ENCODE peak calls at places on chromosomes 7 and 10, in nine cellular contexts. One of them, this sample, is unnamed.
A peak's percentile ranks its signal among the peaks of the same experiment; 100 is the strongest.

GRCh38 chr10:70950062-70950461 is 61.7 kb upstream of the PCBD1 start:
- DNase-seq in PC-9: no peak
- DNase-seq in epithelial cell of prostate: no peak
- DNase-seq in prostate gland: no peak
- DNase-seq in right lobe of liver: peak; percentile 14
- DNase-seq in left lung: no peak
- DNase-seq in HCT116: no peak
- DNase-seq in A549: no peak
- DNase-seq in hepatocyte: no peak
- DNase-seq in this sample: no peak

GRCh38 chr7:55280031-55280454 is 85.1 kb upstream of the LANCL2 start:
- DNase-seq in PC-9: peak; percentile 72
- DNase-seq in epithelial cell of prostate: no peak
- DNase-seq in prostate gland: peak; percentile 55
- DNase-seq in right lobe of liver: no peak
- DNase-seq in left lung: no peak
- DNase-seq in HCT116: peak; percentile 59
- DNase-seq in A549: peak; percentile 67
- DNase-seq in hepatocyte: peak; percentile 82
- DNase-seq in this sample: no peak

GRCh38 chr10:71694567-71694968 is 25.0 kb downstream of the C10orf105 start:
- DNase-seq in PC-9: no peak
- DNase-seq in epithelial cell of prostate: no peak
- DNase-seq in prostate gland: no peak
- DNase-seq in right lobe of liver: peak; percentile 73
- DNase-seq in left lung: peak; percentile 79
- DNase-seq in HCT116: no peak
- DNase-seq in A549: no peak
- DNase-seq in hepatocyte: no peak
- DNase-seq in this sample: no peak

GRCh38 chr7:94335586-94335985 is 59.1 kb upstream of the COL1A2 start:
- DNase-seq in PC-9: no peak
- DNase-seq in epithelial cell of prostate: peak; percentile 58
- DNase-seq in prostate gland: no peak
- DNase-seq in right lobe of liver: no peak
- DNase-seq in left lung: no peak
- DNase-seq in HCT116: no peak
- DNase-seq in A549: no peak
- DNase-seq in hepatocyte: no peak
- DNase-seq in this sample: no peak

GRCh38 chr10:75487087-75487784 is 55.8 kb downstream of the LRMDA start:
- DNase-seq in PC-9: no peak
- DNase-seq in epithelial cell of prostate: no peak
- DNase-seq in prostate gland: no peak
- DNase-seq in right lobe of liver: no peak
- DNase-seq in left lung: peak; percentile 41
- DNase-seq in HCT116: no peak
- DNase-seq in A549: no peak
- DNase-seq in hepatocyte: no peak
- DNase-seq in this sample: no peak

GRCh38 chr10:133241501-133242205 is 4.0 kb downstream of the VENTX start:
- DNase-seq in PC-9: no peak
- DNase-seq in epithelial cell of prostate: no peak
- DNase-seq in prostate gland: no peak
- DNase-seq in right lobe of liver: no peak
- DNase-seq in left lung: no peak
- DNase-seq in HCT116: no peak
- DNase-seq in A549: no peak
- DNase-seq in hepatocyte: no peak
- DNase-seq in this sample: no peak

GRCh38 chr7:71574153-71574894 is 442.4 kb downstream of the GALNT17 start:
- DNase-seq in PC-9: no peak
- DNase-seq in epithelial cell of prostate: no peak
- DNase-seq in prostate gland: no peak
- DNase-seq in right lobe of liver: no peak
- DNase-seq in left lung: no peak
- DNase-seq in HCT116: no peak
- DNase-seq in A549: no peak
- DNase-seq in hepatocyte: no peak
- DNase-seq in this sample: no peak

GRCh38 chr7:2894118-2894940 is 50.2 kb upstream of the GNA12 start:
- DNase-seq in PC-9: no peak
- DNase-seq in epithelial cell of prostate: no peak
- DNase-seq in prostate gland: no peak
- DNase-seq in right lobe of liver: no peak
- DNase-seq in left lung: no peak
- DNase-seq in HCT116: no peak
- DNase-seq in A549: no peak
- DNase-seq in hepatocyte: no peak
- DNase-seq in this sample: no peak

GRCh38 chr7:29875741-29876140 is 69.4 kb downstream of the WIPF3 start:
- DNase-seq in PC-9: no peak
- DNase-seq in epithelial cell of prostate: no peak
- DNase-seq in prostate gland: no peak
- DNase-seq in right lobe of liver: no peak
- DNase-seq in left lung: no peak
- DNase-seq in HCT116: no peak
- DNase-seq in A549: no peak
- DNase-seq in hepatocyte: no peak
- DNase-seq in this sample: no peak

GRCh38 chr7:129258649-129259389 is 34.0 kb downstream of the AHCYL2 start:
- DNase-seq in PC-9: no peak
- DNase-seq in epithelial cell of prostate: no peak
- DNase-seq in prostate gland: no peak
- DNase-seq in right lobe of liver: no peak
- DNase-seq in left lung: no peak
- DNase-seq in HCT116: no peak
- DNase-seq in A549: no peak
- DNase-seq in hepatocyte: no peak
- DNase-seq in this sample: no peak

GRCh38 chr7:91892821-91893340 is 12.4 kb upstream of the MTERF1 start:
- DNase-seq in PC-9: peak; percentile 10
- DNase-seq in epithelial cell of prostate: peak; percentile 8
- DNase-seq in prostate gland: no peak
- DNase-seq in right lobe of liver: no peak
- DNase-seq in left lung: no peak
- DNase-seq in HCT116: peak; percentile 21
- DNase-seq in A549: no peak
- DNase-seq in hepatocyte: peak; percentile 11
- DNase-seq in this sample: no peak

GRCh38 chr7:157362729-157363128 is 25.9 kb downstream of the DNAJB6 start:
- DNase-seq in PC-9: no peak
- DNase-seq in epithelial cell of prostate: no peak
- DNase-seq in prostate gland: no peak
- DNase-seq in right lobe of liver: no peak
- DNase-seq in left lung: no peak
- DNase-seq in HCT116: no peak
- DNase-seq in A549: no peak
- DNase-seq in hepatocyte: no peak
- DNase-seq in this sample: no peak

GRCh38 chr10:28181478-28182096 is 121.3 kb downstream of the MPP7 start:
- DNase-seq in PC-9: no peak
- DNase-seq in epithelial cell of prostate: no peak
- DNase-seq in prostate gland: no peak
- DNase-seq in right lobe of liver: no peak
- DNase-seq in left lung: no peak
- DNase-seq in HCT116: no peak
- DNase-seq in A549: no peak
- DNase-seq in hepatocyte: no peak
- DNase-seq in this sample: no peak

GRCh38 chr10:48572414-48572813 is 32.5 kb downstream of the ARHGAP22 start:
- DNase-seq in PC-9: no peak
- DNase-seq in epithelial cell of prostate: no peak
- DNase-seq in prostate gland: no peak
- DNase-seq in right lobe of liver: no peak
- DNase-seq in left lung: no peak
- DNase-seq in HCT116: no peak
- DNase-seq in A549: no peak
- DNase-seq in hepatocyte: no peak
- DNase-seq in this sample: no peak

GRCh38 chr7:94481246-94481645 is 28.4 kb upstream of the CASD1 start:
- DNase-seq in PC-9: no peak
- DNase-seq in epithelial cell of prostate: no peak
- DNase-seq in prostate gland: no peak
- DNase-seq in right lobe of liver: no peak
- DNase-seq in left lung: no peak
- DNase-seq in HCT116: no peak
- DNase-seq in A549: no peak
- DNase-seq in hepatocyte: no peak
- DNase-seq in this sample: no peak

GRCh38 chr10:15625261-15625660 is 94.5 kb downstream of the ITGA8 start:
- DNase-seq in PC-9: no peak
- DNase-seq in epithelial cell of prostate: no peak
- DNase-seq in prostate gland: no peak
- DNase-seq in right lobe of liver: no peak
- DNase-seq in left lung: no peak
- DNase-seq in HCT116: no peak
- DNase-seq in A549: no peak
- DNase-seq in hepatocyte: no peak
- DNase-seq in this sample: no peak

GRCh38 chr7:16670021-16670420 is 24.0 kb downstream of the BZW2 start:
- DNase-seq in PC-9: no peak
- DNase-seq in epithelial cell of prostate: no peak
- DNase-seq in prostate gland: no peak
- DNase-seq in right lobe of liver: no peak
- DNase-seq in left lung: no peak
- DNase-seq in HCT116: no peak
- DNase-seq in A549: no peak
- DNase-seq in hepatocyte: no peak
- DNase-seq in this sample: no peak

DNA sequence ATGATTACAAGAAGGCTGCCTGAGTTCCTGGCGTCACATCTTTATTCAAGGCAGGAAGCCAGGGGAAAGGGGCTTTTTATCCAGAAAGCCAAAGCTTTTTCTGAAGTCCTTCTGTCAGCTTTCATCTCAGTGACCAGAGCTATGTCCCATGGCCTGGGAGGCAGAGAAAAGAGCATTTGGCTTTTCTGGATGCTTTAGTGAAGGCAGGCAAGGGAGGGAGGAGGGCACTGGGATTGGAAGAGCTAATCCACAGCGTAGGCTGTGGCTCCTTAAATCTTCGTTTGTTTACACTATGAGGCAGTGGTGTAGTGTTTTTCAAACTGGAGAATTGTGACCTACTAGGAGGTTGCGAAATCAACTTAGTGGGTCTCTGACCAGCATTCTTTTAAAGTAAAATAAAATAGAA is 14.3 kb downstream of the CRYGN start:
- DNase-seq in PC-9: no peak
- DNase-seq in epithelial cell of prostate: no peak
- DNase-seq in prostate gland: no peak
- DNase-seq in right lobe of liver: no peak
- DNase-seq in left lung: peak; percentile 32
- DNase-seq in HCT116: no peak
- DNase-seq in A549: no peak
- DNase-seq in hepatocyte: peak; percentile 34
- DNase-seq in this sample: no peak
- H3K27ac ChIP-seq in PC-9: no peak overlapping the region
- H3K27ac ChIP-seq in epithelial cell of prostate: no peak overlapping the region
- H3K27ac ChIP-seq in prostate gland: peak overlapping the region; percentile 3
- H3K27ac ChIP-seq in right lobe of liver: no peak overlapping the region
- H3K27ac ChIP-seq in left lung: no peak overlapping the region
- H3K27ac ChIP-seq in HCT116: peak overlapping the region; percentile 87
- H3K27ac ChIP-seq in A549: peak overlapping the region; percentile 81
- H3K27ac ChIP-seq in hepatocyte: peak overlapping the region; percentile 71
- H3K27ac ChIP-seq in this sample: no peak overlapping the region

DNA sequence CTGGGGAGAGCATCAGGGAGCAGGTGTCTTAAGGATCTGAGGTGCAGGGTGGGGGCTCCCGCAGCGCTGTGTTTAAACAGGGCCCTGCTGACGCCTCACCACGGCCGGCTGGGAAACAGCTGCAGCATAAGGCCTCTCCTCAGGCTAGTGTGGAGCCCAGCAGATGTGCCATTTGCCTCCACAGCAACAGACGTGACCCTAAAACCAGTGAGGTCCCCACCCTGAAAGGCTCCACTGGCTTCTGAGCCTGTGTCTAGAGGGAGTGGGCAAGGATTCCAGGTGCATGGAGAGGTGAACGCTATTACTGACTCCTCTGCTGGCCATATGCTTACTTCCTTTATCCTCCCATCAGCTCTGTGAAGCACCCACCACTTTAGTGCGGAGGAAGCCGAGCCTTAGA is 47.8 kb downstream of the SYPL1 start:
- DNase-seq in PC-9: no peak
- DNase-seq in epithelial cell of prostate: no peak
- DNase-seq in prostate gland: no peak
- DNase-seq in right lobe of liver: no peak
- DNase-seq in left lung: no peak
- DNase-seq in HCT116: no peak
- DNase-seq in A549: no peak
- DNase-seq in hepatocyte: no peak
- DNase-seq in this sample: no peak
- H3K27ac ChIP-seq in PC-9: peak overlapping the region; percentile 98
- H3K27ac ChIP-seq in epithelial cell of prostate: peak overlapping the region; percentile 92
- H3K27ac ChIP-seq in prostate gland: peak overlapping the region; percentile 61
- H3K27ac ChIP-seq in right lobe of liver: peak overlapping the region; percentile 93
- H3K27ac ChIP-seq in left lung: peak overlapping the region; percentile 48
- H3K27ac ChIP-seq in HCT116: peak overlapping the region; percentile 55
- H3K27ac ChIP-seq in A549: peak overlapping the region; percentile 79
- H3K27ac ChIP-seq in hepatocyte: peak overlapping the region; percentile 43
- H3K27ac ChIP-seq in this sample: peak overlapping the region; percentile 95

DNA sequence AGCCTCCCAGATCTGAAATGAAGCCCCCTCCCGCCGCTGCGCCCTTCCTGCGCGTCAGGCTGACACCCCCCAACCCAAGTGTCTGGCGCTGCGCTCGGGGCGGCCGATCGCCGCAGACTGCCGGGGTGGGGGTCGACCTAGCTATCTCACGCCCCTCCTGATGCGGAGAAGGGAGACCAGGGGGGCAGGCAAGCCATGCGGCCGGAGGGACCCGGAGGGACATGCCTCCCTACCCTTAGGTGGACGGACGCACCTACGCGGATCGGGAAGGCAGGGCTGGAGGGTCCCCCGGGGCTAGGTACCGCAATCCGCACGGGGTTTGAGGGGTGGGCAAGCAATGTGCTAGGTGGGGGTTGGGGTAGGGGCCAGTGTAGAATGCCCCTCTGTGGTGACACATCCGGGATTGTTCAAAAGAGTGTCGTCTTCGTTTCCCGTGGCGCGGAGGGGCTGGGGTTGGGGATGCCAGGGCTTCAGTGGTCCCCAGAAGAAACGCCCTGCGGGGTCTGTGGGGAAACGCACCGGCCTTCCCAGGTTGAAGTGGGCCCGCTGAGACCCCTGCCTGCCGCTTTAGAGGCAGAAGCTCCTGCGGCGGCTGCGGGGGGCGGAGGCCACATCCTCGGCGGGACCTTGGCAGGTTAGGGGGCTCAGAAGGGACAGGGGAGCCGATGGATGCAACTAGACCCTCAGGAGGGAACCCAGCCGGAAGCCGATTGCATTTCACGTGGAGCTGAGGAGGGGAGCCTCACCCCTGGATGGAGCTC is 913 bp downstream of the ADCYAP1R1 start:
- DNase-seq in PC-9: no peak
- DNase-seq in epithelial cell of prostate: no peak
- DNase-seq in prostate gland: no peak
- DNase-seq in right lobe of liver: no peak
- DNase-seq in left lung: no peak
- DNase-seq in HCT116: no peak
- DNase-seq in A549: no peak
- DNase-seq in hepatocyte: no peak
- DNase-seq in this sample: no peak
- H3K27ac ChIP-seq in PC-9: no peak overlapping the region
- H3K27ac ChIP-seq in epithelial cell of prostate: no peak overlapping the region
- H3K27ac ChIP-seq in prostate gland: no peak overlapping the region
- H3K27ac ChIP-seq in right lobe of liver: no peak overlapping the region
- H3K27ac ChIP-seq in left lung: no peak overlapping the region
- H3K27ac ChIP-seq in HCT116: no peak overlapping the region
- H3K27ac ChIP-seq in A549: no peak overlapping the region
- H3K27ac ChIP-seq in hepatocyte: no peak overlapping the region
- H3K27ac ChIP-seq in this sample: no peak overlapping the region

GRCh38 chr10:91385686-91386085 is 24.5 kb upstream of the HECTD2 start:
- DNase-seq in PC-9: no peak
- DNase-seq in epithelial cell of prostate: no peak
- DNase-seq in prostate gland: no peak
- DNase-seq in right lobe of liver: no peak
- DNase-seq in left lung: no peak
- DNase-seq in HCT116: no peak
- DNase-seq in A549: no peak
- DNase-seq in hepatocyte: no peak
- DNase-seq in this sample: no peak
- H3K27ac ChIP-seq in PC-9: no peak overlapping the region
- H3K27ac ChIP-seq in epithelial cell of prostate: no peak overlapping the region
- H3K27ac ChIP-seq in prostate gland: no peak overlapping the region
- H3K27ac ChIP-seq in right lobe of liver: no peak overlapping the region
- H3K27ac ChIP-seq in left lung: no peak overlapping the region
- H3K27ac ChIP-seq in HCT116: no peak overlapping the region
- H3K27ac ChIP-seq in A549: no peak overlapping the region
- H3K27ac ChIP-seq in hepatocyte: no peak overlapping the region
- H3K27ac ChIP-seq in this sample: no peak overlapping the region